ENCODE peak calls at places on chromosomes 12 and 14, in four cellular contexts. N, U, X and S are unnamed samples.

GRCh38 chr14:76812093-76812421 is 625 bp downstream of the ANGEL1 start:
- DNase-seq in X (no peak), N (no peak), U (no peak), S (no peak)

GRCh38 chr12:106743270-106743988 is 31.1 kb upstream of the RIC8B start:
- DNase-seq in N (no peak), U (no peak), X (no peak), S (no peak)

GRCh38 chr12:100295764-100296555 is 29.0 kb downstream of the SCYL2 start:
- DNase-seq in X (no peak), U (peak), N (no peak), S (no peak)

GRCh38 chr12:76571256-76571655 is 11.7 kb upstream of the OSBPL8 start:
- DNase-seq in N (no peak), X (no peak), U (peak), S (no peak)

GRCh38 chr12:47391566-47391965 is 311.8 kb upstream of the AMIGO2 start:
- DNase-seq in X (no peak), N (peak), U (no peak), S (no peak)

GRCh38 chr14:77882098-77882497 is 82.2 kb downstream of the ADCK1 start:
- DNase-seq in N (peak), U (no peak), X (no peak), S (no peak)

GRCh38 chr14:51650721-51651387 is 856 bp upstream of the FRMD6 start:
- DNase-seq in N (peak), U (peak), X (no peak), S (no peak)

GRCh38 chr14:87430810-87431209 is 562.2 kb downstream of the GALC start:
- DNase-seq in X (no peak), N (peak), U (peak), S (no peak)

GRCh38 chr14:38225946-38226345 is 18.2 kb downstream of the SSTR1 start:
- DNase-seq in U (no peak), X (no peak), N (no peak), S (no peak)

GRCh38 chr12:61563640-61564039 is 696.6 kb upstream of the USP15 start:
- DNase-seq in U (no peak), X (no peak), N (no peak), S (no peak)

GRCh38 chr14:67187826-67188225 is 1.4 kb upstream of the GARIN2 start:
- DNase-seq in U (peak), N (peak), X (no peak), S (no peak)

GRCh38 chr14:54440037-54440436 is 1.1 kb downstream of the CNIH1 start:
- DNase-seq in U (peak), N (no peak), X (no peak), S (no peak)

GRCh38 chr14:20808084-20808483 is 5.4 kb upstream of the RNASE1 start:
- DNase-seq in U (no peak), X (no peak), N (no peak), S (no peak)

GRCh38 chr12:6852651-6853354 is 853 bp downstream of the USP5 start:
- DNase-seq in U (peak), N (peak), X (no peak), S (peak)

GRCh38 chr14:54881235-54881760 is 21.3 kb downstream of the GCH1 start:
- DNase-seq in N (peak), U (peak), X (no peak), S (no peak)

GRCh38 chr14:96194657-96195431 is 9.8 kb upstream of the BDKRB2 start:
- DNase-seq in X (peak), U (peak), N (peak), S (no peak)

GRCh38 chr14:103909531-103910261 is 18.6 kb upstream of the TDRD9 start:
- DNase-seq in X (no peak), U (no peak), N (no peak), S (no peak)

GRCh38 chr14:103904493-103905107 is 23.7 kb upstream of the TDRD9 start:
- DNase-seq in X (no peak), U (peak), N (no peak), S (no peak)

GRCh38 chr14:103908580-103908979 is 19.7 kb upstream of the TDRD9 start:
- DNase-seq in X (no peak), N (no peak), U (no peak), S (no peak)

GRCh38 chr14:103910262-103910935 is 17.9 kb upstream of the TDRD9 start:
- DNase-seq in U (peak), N (peak), X (peak), S (peak)

DNA sequence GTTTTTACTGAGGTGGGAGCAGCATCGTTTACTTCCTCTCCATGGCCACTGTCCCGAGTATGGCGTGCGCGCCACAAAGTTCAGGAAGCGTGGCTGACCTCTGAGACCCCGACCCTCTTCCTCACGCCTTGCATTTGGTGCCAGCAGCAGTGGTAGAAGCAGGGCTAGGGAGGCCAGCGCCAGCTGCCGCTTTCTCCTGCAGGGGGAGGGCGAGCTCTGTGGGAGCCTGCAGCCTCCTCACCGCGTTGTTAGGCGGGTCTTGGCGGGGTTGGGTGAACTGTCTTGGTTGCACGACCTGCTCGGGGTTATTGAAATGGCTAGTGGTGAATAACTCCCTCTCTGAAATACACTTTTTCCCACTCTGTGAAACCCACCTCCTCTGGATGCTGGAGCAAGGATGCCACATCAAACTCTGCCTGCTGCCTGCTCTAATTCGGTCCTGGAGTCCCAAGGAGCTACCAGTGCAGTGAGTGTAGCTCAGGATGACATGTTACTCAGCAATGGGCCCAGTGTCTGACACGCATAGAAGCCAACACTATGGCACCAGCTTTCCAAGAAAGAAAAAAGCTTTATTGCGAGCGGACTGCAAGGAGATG is 22.3 kb upstream of the TDRD9 start:
- DNase-seq in U (no peak), X (no peak), N (no peak), S (no peak)
- TF ChIP-seq CTCF in U (no peak), X (no peak), N (no peak), S (no peak)

DNA sequence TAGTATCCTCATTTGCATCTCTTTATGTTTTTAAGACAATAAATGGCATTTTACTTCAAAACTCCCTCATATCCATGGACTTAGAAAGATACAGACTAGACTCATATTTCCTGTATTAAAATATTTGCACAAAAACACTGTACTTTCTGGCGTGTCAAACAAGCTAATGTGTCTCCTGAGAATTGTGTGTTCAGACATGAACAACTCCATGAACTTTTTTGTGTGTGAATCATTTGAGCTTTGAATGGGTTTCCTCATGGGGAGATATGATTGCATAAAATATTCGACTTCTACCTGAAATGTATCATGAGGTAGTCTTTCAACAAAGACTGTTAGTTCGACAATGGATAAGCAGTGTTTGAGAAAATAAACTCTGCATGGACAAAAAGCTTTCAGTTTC is 58.8 kb downstream of the TMEM30B start:
- DNase-seq in U (peak), N (no peak), X (no peak), S (no peak)
- TF ChIP-seq CTCF in U (no peak), N (no peak), X (no peak), S (no peak)

GRCh38 chr12:50285253-50285652 is 1.9 kb upstream of the LIMA1 start:
- DNase-seq in X (no peak), N (no peak), U (no peak), S (no peak)

GRCh38 chr12:50283924-50284236 is 560 bp upstream of the LIMA1 start:
- DNase-seq in U (peak), X (no peak), N (peak), S (no peak)

GRCh38 chr12:50287271-50287670 is 4.0 kb upstream of the LIMA1 start:
- DNase-seq in X (no peak), U (no peak), N (no peak), S (no peak)

GRCh38 chr12:50282581-50283229 is 615 bp downstream of the LIMA1 start:
- DNase-seq in U (peak), N (peak), X (no peak), S (no peak)

DNA sequence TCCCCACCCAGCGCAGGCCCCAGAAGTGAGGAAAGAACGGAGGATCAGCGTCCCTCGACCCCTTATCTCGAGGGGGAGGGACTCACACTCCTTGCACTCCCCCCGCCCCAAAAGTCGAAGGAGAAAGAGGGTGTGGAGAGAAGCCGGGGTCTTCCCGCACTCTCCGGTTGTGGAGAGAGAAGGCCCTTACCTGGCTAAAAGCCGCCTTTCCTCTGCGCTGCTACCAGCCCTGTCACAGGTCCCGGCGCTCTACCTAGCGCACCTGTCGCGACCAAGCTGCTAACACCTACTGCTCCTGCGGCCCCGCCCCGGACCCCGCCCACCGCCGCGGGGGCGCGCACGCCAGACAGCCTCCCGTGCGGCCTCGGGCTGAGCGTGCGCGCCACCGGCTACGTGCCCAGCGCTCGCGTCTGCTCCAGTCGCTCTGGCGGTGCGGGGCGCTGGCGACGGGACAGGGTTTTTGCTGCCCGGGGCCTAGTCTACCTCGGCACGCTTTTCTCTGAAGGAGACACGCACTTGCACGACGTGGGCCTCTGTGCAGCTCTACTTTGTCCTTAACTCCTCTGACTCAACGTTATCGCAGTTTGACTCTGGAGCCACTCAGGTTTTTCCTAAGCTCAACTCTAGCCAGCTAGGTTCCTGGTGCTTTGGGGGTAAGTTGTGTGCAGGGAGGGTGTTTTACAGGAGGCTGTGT is at the start of gene LIMA1:
- DNase-seq in X (peak), N (peak), U (peak), S (peak)
- TF ChIP-seq CTCF in X (no peak), N (no peak), U (no peak), S (no peak)

DNA sequence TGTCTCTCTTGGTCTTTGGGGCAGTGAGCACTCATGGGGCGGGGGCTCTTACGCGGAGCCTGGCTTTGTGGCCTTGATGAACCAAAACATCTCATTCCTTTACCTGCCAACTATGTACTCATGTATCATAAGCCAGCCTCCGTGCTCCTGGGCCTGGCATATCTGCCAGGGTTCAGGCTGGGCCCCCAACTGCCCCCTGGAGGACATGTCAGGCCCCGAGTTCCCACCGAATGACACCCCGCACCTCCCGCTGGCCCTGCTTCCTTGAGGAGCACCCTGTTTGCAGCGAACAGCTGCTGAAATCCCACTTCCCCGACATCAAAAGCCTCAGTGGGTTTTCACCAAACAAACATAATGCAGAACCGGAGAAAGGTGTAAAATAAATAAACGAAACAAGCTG is 139.3 kb downstream of the RBM19 start:
- DNase-seq in U (no peak), X (no peak), N (no peak), S (no peak)
- TF ChIP-seq CTCF in U (no peak), X (no peak), N (no peak), S (no peak)

GRCh38 chr12:5593998-5594397 is 162.1 kb downstream of the NTF3 start:
- DNase-seq in X (no peak), U (no peak), N (no peak), S (no peak)
- TF ChIP-seq CTCF in X (no peak), U (no peak), N (no peak), S (no peak)

DNA sequence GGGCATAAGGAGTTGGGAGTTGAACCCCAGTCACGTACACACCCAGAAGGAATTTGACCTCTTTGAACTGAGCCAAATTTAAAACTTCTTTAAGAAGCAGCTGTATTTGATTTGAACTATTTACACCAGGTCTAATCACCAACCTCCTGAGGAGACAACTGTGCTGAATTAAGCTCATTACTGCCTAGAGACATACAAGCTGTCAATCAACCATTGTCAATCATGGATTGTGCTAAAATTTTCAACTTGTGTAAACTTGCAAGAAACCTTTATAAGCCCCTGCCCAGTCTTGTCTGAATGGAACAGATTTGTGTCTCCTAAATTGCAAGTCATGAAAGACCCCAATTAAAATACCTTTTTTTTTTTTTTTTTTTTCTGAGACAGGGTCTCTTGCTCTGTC is 44.3 kb upstream of the RESF1 start:
- DNase-seq in N (no peak), U (no peak), X (no peak), S (no peak)
- TF ChIP-seq CTCF in N (no peak), U (no peak), X (no peak), S (no peak)

GRCh38 chr12:88946377-88946997 is 366.2 kb upstream of the KITLG start:
- DNase-seq in U (peak), N (no peak), X (no peak), S (no peak)
- TF ChIP-seq CTCF in U (peak), N (no peak), X (no peak), S (no peak)

GRCh38 chr12:18589316-18589715 is 148.5 kb downstream of the PLCZ1 start:
- DNase-seq in X (no peak), U (peak), N (no peak), S (no peak)
- TF ChIP-seq CTCF in X (no peak), U (peak), N (no peak), S (no peak)